ENCODE peak calls at places on chromosomes 13 and 19, in ten cellular contexts. P is NB4; R is activated CD8-positive, alpha-beta T cell treated with anti-CD3 and anti-CD28 coated beads, Interleukin-2, amount 10 ng/mL, durations not matched to agents 7 days and 5 days; Y is amniotic epithelial cell; K is CD8-positive, alpha-beta T cell; T is NCI-H774; Q is A172; O is heart left ventricle; J is mucosa of descending colon; L is ovary. E is an unnamed sample.

GRCh38 chr19:45637890-45638667 is 1.1 kb downstream of the EML2 start:
- DNase-seq in P (no peak), R (no peak), Y (peak; percentile 70), K (no peak), T (no peak), Q (no peak), O (no peak), J (peak; percentile 68), L (no peak), E (no peak)

GRCh38 chr13:51823861-51824260 is 19.9 kb upstream of the DHRS12 start:
- DNase-seq in P (no peak), R (no peak), Y (no peak), K (no peak), T (no peak), Q (no peak), O (no peak), J (no peak), L (no peak), E (no peak)

GRCh38 chr13:45416521-45417125 is 1.6 kb downstream of the SLC25A30 start:
- DNase-seq in P (peak; percentile 39), R (no peak), Y (no peak), K (no peak), T (peak; percentile 45), Q (no peak), O (no peak), J (no peak), L (no peak), E (no peak)

GRCh38 chr13:49602005-49602404 is 16.6 kb upstream of the RCBTB1 start:
- DNase-seq in P (no peak), R (no peak), Y (no peak), K (no peak), T (no peak), Q (no peak), O (no peak), J (no peak), L (no peak), E (no peak)

GRCh38 chr13:23558675-23559536 is 11.3 kb upstream of the TNFRSF19 start:
- DNase-seq in P (peak; percentile 92), R (no peak), Y (peak; percentile 94), K (no peak), T (no peak), Q (peak; percentile 69), O (peak; percentile 84), J (no peak), L (peak; percentile 55), E (peak; percentile 75)

GRCh38 chr19:18102916-18103542 is 5.5 kb downstream of the MAST3 start:
- DNase-seq in P (no peak), R (no peak), Y (no peak), K (no peak), T (no peak), Q (no peak), O (no peak), J (no peak), L (no peak), E (no peak)

GRCh38 chr19:18298601-18299000 is 17.2 kb upstream of the JUND start:
- DNase-seq in P (no peak), R (no peak), Y (peak; percentile 46), K (no peak), T (no peak), Q (peak; percentile 55), O (no peak), J (no peak), L (no peak), E (no peak)

GRCh38 chr13:41352935-41353801 is 42.1 kb downstream of the NAA16 start:
- DNase-seq in P (peak; percentile 61), R (peak; percentile 67), Y (peak; percentile 65), K (peak; percentile 63), T (no peak), Q (peak; percentile 52), O (peak; percentile 40), J (no peak), L (no peak), E (no peak)

GRCh38 chr19:11410682-11411081 is 8.4 kb downstream of the RGL3 start:
- DNase-seq in P (peak; percentile 33), R (no peak), Y (peak; percentile 41), K (no peak), T (no peak), Q (peak; percentile 78), O (no peak), J (no peak), L (no peak), E (no peak)

GRCh38 chr13:110342474-110342873 is 35.4 kb downstream of the COL4A2 start:
- DNase-seq in P (no peak), R (no peak), Y (no peak), K (no peak), T (no peak), Q (no peak), O (peak; percentile 21), J (no peak), L (no peak), E (no peak)

E was measured in left ventricle myocardium superior.